ENCODE peak calls at places on chromosomes 3 and 15, in six cellular contexts. B is heart left ventricle; D is CD8-positive, alpha-beta memory T cell; A is mammary epithelial cell; H is SJSA1; R is fibroblast of lung. K is an unnamed sample. For H3K4me1, the result is how much of the 10 kb centered on the place peaks cover.

GRCh38 chr3:143974181-143974876 is 2.7 kb downstream of the DIPK2A start:
- DNase-seq in B (no peak), D (no peak), A (no peak), H (no peak), R (no peak), K (no peak)

GRCh38 chr3:179608931-179609720 is 4.5 kb downstream of the NDUFB5 start:
- DNase-seq in B (no peak), D (no peak), A (no peak), H (no peak), R (no peak), K (no peak)

GRCh38 chr3:124826703-124827102 is 60.5 kb downstream of the ITGB5 start:
- DNase-seq in B (no peak), D (no peak), A (peak), H (peak), R (peak), K (no peak)

GRCh38 chr3:50450135-50450911 is 53.1 kb downstream of the CACNA2D2 start:
- DNase-seq in B (peak), D (peak), A (no peak), H (no peak), R (peak), K (peak)

GRCh38 chr15:81288616-81289015 is 35.3 kb downstream of the STARD5 start:
- DNase-seq in B (no peak), D (no peak), A (no peak), H (no peak), R (no peak), K (no peak)

GRCh38 chr3:112813723-112814171 is 32.9 kb downstream of the CD200R1L start:
- DNase-seq in B (no peak), D (no peak), A (no peak), H (no peak), R (peak), K (no peak)

GRCh38 chr3:159872374-159873109 is 116.1 kb upstream of the IL12A start:
- DNase-seq in B (no peak), D (no peak), A (peak), H (peak), R (peak), K (peak)

GRCh38 chr3:170049146-170050000 is 11.6 kb downstream of the GPR160 start:
- DNase-seq in B (no peak), D (no peak), A (no peak), H (no peak), R (peak), K (no peak)

GRCh38 chr3:157127831-157128767 is 31.8 kb downstream of the CCNL1 start:
- DNase-seq in B (no peak), D (peak), A (peak), H (peak), R (peak), K (peak)

GRCh38 chr3:184160456-184160855 is 5.3 kb downstream of the DVL3 start:
- DNase-seq in B (no peak), D (no peak), A (no peak), H (no peak), R (peak), K (no peak)

GRCh38 chr3:194271459-194272035 is 79.6 kb downstream of the CPN2 start:
- DNase-seq in B (no peak), D (peak), A (no peak), H (no peak), R (no peak), K (no peak)

GRCh38 chr3:73656241-73656890 is 31.6 kb upstream of the PDZRN3 start:
- DNase-seq in B (no peak), D (no peak), A (peak), H (no peak), R (peak), K (no peak)

GRCh38 chr15:35784745-35785144 is 238.8 kb upstream of the DPH6 start:
- DNase-seq in B (no peak), D (no peak), A (no peak), H (no peak), R (no peak), K (no peak)

GRCh38 chr3:53254810-53255359 is 937 bp downstream of the TKT start:
- DNase-seq in B (peak), D (peak), A (peak), H (peak), R (peak), K (no peak)

GRCh38 chr3:1068985-1069384 is 23.8 kb upstream of the CNTN6 start:
- DNase-seq in B (no peak), D (no peak), A (no peak), H (no peak), R (no peak), K (no peak)

GRCh38 chr3:65751123-65751700 is 287.5 kb downstream of the MAGI1 start:
- DNase-seq in B (peak), D (no peak), A (peak), H (peak), R (peak), K (no peak)

GRCh38 chr3:71584216-71585061 is 911 bp upstream of the FOXP1 start:
- DNase-seq in B (peak), D (no peak), A (peak), H (peak), R (peak), K (peak)

GRCh38 chr3:194136519-194137313 is 768 bp downstream of the HES1 start:
- DNase-seq in B (peak), D (no peak), A (no peak), H (peak), R (peak), K (no peak)

GRCh38 chr3:38985581-38985980 is 66.2 kb downstream of the SCN11A start:
- DNase-seq in B (no peak), D (no peak), A (peak), H (no peak), R (peak), K (no peak)

GRCh38 chr3:40915346-40915865 is 283.9 kb upstream of the CTNNB1 start:
- DNase-seq in B (no peak), D (no peak), A (peak), H (no peak), R (no peak), K (peak)

GRCh38 chr3:174951023-174951422 is 91.9 kb downstream of the NAALADL2 start:
- DNase-seq in B (no peak), D (no peak), A (peak), H (no peak), R (peak), K (no peak)

GRCh38 chr15:100779331-100780207 is 100.1 kb upstream of the ALDH1A3 start:
- DNase-seq in B (peak), D (peak), A (no peak), H (peak), R (no peak), K (peak)

GRCh38 chr3:177803495-177803894 is 606.2 kb upstream of the TBL1XR1 start:
- DNase-seq in B (no peak), D (no peak), A (no peak), H (no peak), R (no peak), K (no peak)

GRCh38 chr3:100871307-100871706 is 121.9 kb downstream of the ABI3BP start:
- DNase-seq in B (no peak), D (no peak), A (no peak), H (no peak), R (no peak), K (no peak)

GRCh38 chr15:92541197-92542190 is 114.1 kb downstream of the FAM174B start:
- DNase-seq in B (no peak), D (no peak), A (peak), H (no peak), R (peak), K (no peak)

GRCh38 chr15:71091601-71092000 is 23.7 kb upstream of the THSD4 start:
- DNase-seq in B (no peak), D (no peak), A (no peak), H (peak), R (peak), K (no peak)

GRCh38 chr3:33218446-33219174 is at the start of gene SUSD5:
- DNase-seq in B (peak), D (no peak), A (peak), H (peak), R (peak), K (no peak)

GRCh38 chr3:40307176-40307575 is 2.3 kb upstream of the EIF1B start:
- DNase-seq in B (no peak), D (no peak), A (peak), H (no peak), R (peak), K (no peak)

GRCh38 chr3:62531494-62531893 is 158.1 kb upstream of the FEZF2 start:
- DNase-seq in B (no peak), D (no peak), A (no peak), H (no peak), R (no peak), K (no peak)

GRCh38 chr15:31397851-31398661 is 71.4 kb downstream of the KLF13 start:
- DNase-seq in B (no peak), D (no peak), A (peak), H (no peak), R (no peak), K (peak)

GRCh38 chr3:193794002-193794835 is 201.2 kb downstream of the OPA1 start:
- DNase-seq in B (no peak), D (no peak), A (no peak), H (no peak), R (peak), K (no peak)

GRCh38 chr15:80944818-80945217 is 44.8 kb downstream of the MESD start:
- DNase-seq in B (no peak), D (no peak), A (no peak), H (no peak), R (no peak), K (no peak)

GRCh38 chr15:63353887-63354286 is 27.8 kb downstream of the CA12 start:
- DNase-seq in B (no peak), D (no peak), A (no peak), H (no peak), R (no peak), K (no peak)
- H3K4me1 ChIP-seq in B (under half), D (under half), A (under half), H (under half), R (under half), K (under half)

DNA sequence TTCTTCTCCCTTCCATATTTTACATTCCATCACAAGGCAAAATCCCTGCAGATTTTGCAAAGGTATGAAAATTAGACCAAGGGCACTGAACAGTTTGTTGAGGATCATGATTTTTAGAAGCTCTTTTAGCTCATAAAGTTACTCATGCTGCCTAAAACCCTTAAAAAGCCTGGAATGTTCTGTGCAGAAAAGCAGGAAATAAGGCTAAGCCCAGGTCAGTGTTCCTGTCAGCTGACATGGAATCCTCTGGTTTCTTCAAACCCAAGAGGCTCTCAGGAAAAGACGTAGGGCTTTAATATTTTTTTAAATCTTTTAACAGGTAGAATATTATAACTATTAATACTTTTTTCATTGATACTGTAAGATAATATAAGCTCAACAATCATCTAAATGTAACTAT is 8.2 kb downstream of the CBLB start:
- DNase-seq in B (no peak), D (no peak), A (no peak), H (no peak), R (no peak), K (no peak)
- H3K4me1 ChIP-seq in B (half or more), D (half or more), A (under half), H (under half), R (under half), K (under half)

GRCh38 chr3:59522550-59522949 is 472.7 kb upstream of the CFAP20DC start:
- DNase-seq in B (no peak), D (no peak), A (no peak), H (no peak), R (no peak), K (no peak)
- H3K4me1 ChIP-seq in B (under half), D (under half), A (under half), H (under half), R (under half), K (under half)

DNA sequence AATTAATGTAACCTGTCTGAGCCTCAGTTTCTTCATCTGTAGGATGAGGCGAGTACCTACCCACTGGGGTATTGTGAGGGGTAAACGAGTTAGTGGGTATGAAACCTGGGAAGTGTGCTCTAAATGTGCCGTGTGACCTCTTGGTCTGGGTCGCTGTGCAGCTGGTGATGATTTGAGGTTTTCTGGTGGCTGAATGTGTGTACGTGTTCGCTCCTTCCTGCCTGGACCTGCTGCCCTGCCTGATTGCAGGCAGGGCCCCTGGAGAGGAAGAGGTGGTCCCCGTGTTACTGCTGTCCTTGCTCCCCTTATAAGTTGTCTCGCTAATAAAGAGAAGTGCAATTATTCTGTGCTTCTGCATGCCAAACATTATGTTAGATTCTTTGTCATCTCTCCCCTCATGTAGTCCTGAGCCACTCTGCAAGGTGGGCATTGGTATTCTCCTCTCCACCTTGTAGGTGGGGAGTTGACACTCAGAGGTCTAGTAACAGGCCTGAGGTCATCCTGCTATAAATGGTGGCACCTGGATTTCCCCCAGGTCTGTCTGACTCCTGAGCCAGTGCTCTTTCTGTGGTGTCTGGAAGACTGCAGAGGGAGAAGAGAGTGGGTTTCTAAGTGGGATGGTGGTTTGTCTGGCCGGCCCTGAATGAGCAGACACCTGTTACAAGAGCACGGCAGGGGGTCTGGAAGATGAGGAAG is 15.7 kb downstream of the PDIA5 start:
- DNase-seq in B (no peak), D (no peak), A (no peak), H (no peak), R (no peak), K (no peak)
- H3K4me1 ChIP-seq in B (half or more), D (under half), A (under half), H (under half), R (under half), K (half or more)

GRCh38 chr15:99174989-99175388 is 70.1 kb downstream of the SYNM start:
- DNase-seq in B (no peak), D (no peak), A (no peak), H (no peak), R (no peak), K (no peak)

GRCh38 chr15:99176757-99177156 is 71.9 kb downstream of the SYNM start:
- DNase-seq in B (no peak), D (no peak), A (no peak), H (no peak), R (no peak), K (peak)

GRCh38 chr15:99180287-99180962 is 69.0 kb downstream of the TTC23 start:
- DNase-seq in B (no peak), D (no peak), A (no peak), H (no peak), R (peak), K (no peak)

GRCh38 chr15:99174567-99174966 is 69.7 kb downstream of the SYNM start:
- DNase-seq in B (peak), D (no peak), A (no peak), H (no peak), R (no peak), K (peak)

DNA sequence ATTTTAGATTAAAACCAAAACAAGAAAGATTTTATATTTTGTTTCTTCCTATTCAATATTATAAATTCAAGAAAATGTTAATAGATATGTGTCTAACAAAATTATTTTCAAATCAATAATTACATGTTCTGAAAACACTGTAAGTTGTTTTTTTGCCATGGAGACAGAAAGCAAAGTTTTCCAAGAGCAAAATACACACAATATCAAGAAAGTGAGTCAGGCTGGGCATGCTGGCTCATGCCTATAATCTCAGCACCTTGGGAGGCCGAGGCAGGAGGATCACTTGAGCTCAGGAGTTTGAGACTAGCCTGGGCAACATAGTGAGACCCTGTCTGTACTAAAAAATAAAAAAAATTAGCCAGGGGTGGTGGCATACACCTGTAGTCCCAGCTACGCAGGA is 71.7 kb downstream of the TTC23 start:
- DNase-seq in B (no peak), D (no peak), A (peak), H (no peak), R (no peak), K (no peak)
- H3K4me1 ChIP-seq in B (under half), D (under half), A (under half), H (under half), R (under half), K (half or more)

GRCh38 chr15:56927816-56928215 is 9.4 kb downstream of the TCF12 start:
- DNase-seq in B (no peak), D (no peak), A (no peak), H (no peak), R (peak), K (no peak)

GRCh38 chr15:56930663-56931313 is 12.3 kb downstream of the TCF12 start:
- DNase-seq in B (no peak), D (no peak), A (no peak), H (no peak), R (no peak), K (no peak)

GRCh38 chr15:56929933-56930332 is 11.5 kb downstream of the TCF12 start:
- DNase-seq in B (no peak), D (no peak), A (peak), H (no peak), R (peak), K (no peak)

GRCh38 chr15:56931674-56932507 is 13.4 kb downstream of the TCF12 start:
- DNase-seq in B (no peak), D (no peak), A (no peak), H (no peak), R (no peak), K (no peak)

DNA sequence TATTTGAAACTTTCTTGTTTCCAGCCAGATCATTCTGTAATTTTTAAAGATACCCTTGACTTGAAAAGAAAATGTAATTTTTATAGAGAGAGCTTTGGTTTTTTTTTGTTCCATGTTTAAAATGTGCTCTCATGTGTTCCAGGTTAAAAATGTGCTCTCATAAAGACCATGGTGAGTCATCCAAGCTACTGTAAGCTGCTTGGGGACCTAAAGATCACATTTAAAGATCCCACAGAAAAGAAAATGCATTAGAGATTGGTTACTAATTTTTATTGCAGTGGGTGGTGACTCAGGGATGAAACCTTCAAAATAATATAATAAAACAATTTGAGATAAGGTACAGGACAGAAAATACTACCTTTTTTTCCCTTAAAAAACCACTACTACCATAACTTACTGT is 10.9 kb downstream of the TCF12 start:
- DNase-seq in B (no peak), D (no peak), A (peak), H (no peak), R (peak), K (no peak)
- H3K4me1 ChIP-seq in B (half or more), D (under half), A (under half), H (under half), R (under half), K (half or more)

K was measured in esophagus muscularis mucosa.